ENCODE peak calls at places on chromosomes 6 and 20, in ten cellular contexts. One of them, this sample, is unnamed.

GRCh38 chr6:127365874-127366273 is 22.5 kb upstream of the ECHDC1 start:
- DNase-seq in ascending aorta: no peak
- DNase-seq in spleen: no peak
- DNase-seq in astrocyte: no peak
- DNase-seq in left ventricle myocardium inferior: no peak
- DNase-seq in PC-9: no peak
- DNase-seq in Caco-2: no peak
- DNase-seq in heart right ventricle: no peak
- DNase-seq in HCT116: no peak
- DNase-seq in AG04450: no peak
- DNase-seq in this sample: no peak

GRCh38 chr6:14977747-14978382 is 268.0 kb upstream of the JARID2 start:
- DNase-seq in HCT116: no peak
- DNase-seq in heart right ventricle: no peak
- DNase-seq in ascending aorta: no peak
- DNase-seq in AG04450: no peak
- DNase-seq in astrocyte: no peak
- DNase-seq in PC-9: no peak
- DNase-seq in spleen: no peak
- DNase-seq in left ventricle myocardium inferior: no peak
- DNase-seq in Caco-2: no peak
- DNase-seq in this sample: no peak

GRCh38 chr6:90233994-90234393 is 62.6 kb downstream of the BACH2 start:
- DNase-seq in PC-9: no peak
- DNase-seq in heart right ventricle: no peak
- DNase-seq in spleen: no peak
- DNase-seq in ascending aorta: no peak
- DNase-seq in left ventricle myocardium inferior: no peak
- DNase-seq in HCT116: no peak
- DNase-seq in AG04450: no peak
- DNase-seq in astrocyte: no peak
- DNase-seq in Caco-2: no peak
- DNase-seq in this sample: no peak

GRCh38 chr20:62477669-62478450 is 2.1 kb upstream of the GATA5 start:
- DNase-seq in AG04450: no peak
- DNase-seq in spleen: no peak
- DNase-seq in HCT116: no peak
- DNase-seq in astrocyte: no peak
- DNase-seq in PC-9: no peak
- DNase-seq in ascending aorta: no peak
- DNase-seq in Caco-2: peak; percentile 81
- DNase-seq in heart right ventricle: no peak
- DNase-seq in left ventricle myocardium inferior: no peak
- DNase-seq in this sample: no peak

GRCh38 chr6:64520050-64520449 is 884.4 kb downstream of the PHF3 start:
- DNase-seq in astrocyte: peak; percentile 93
- DNase-seq in AG04450: peak; percentile 68
- DNase-seq in left ventricle myocardium inferior: no peak
- DNase-seq in heart right ventricle: no peak
- DNase-seq in PC-9: peak; percentile 60
- DNase-seq in ascending aorta: no peak
- DNase-seq in spleen: no peak
- DNase-seq in Caco-2: no peak
- DNase-seq in HCT116: no peak
- DNase-seq in this sample: peak; percentile 91

GRCh38 chr20:40838516-40838915 is 149.5 kb upstream of the MAFB start:
- DNase-seq in PC-9: no peak
- DNase-seq in ascending aorta: no peak
- DNase-seq in left ventricle myocardium inferior: no peak
- DNase-seq in Caco-2: no peak
- DNase-seq in AG04450: no peak
- DNase-seq in spleen: no peak
- DNase-seq in HCT116: no peak
- DNase-seq in astrocyte: no peak
- DNase-seq in heart right ventricle: no peak
- DNase-seq in this sample: no peak

GRCh38 chr6:140871911-140872310 is 1260.8 kb upstream of the GJE1 start:
- DNase-seq in HCT116: no peak
- DNase-seq in left ventricle myocardium inferior: no peak
- DNase-seq in ascending aorta: no peak
- DNase-seq in spleen: no peak
- DNase-seq in AG04450: no peak
- DNase-seq in Caco-2: no peak
- DNase-seq in astrocyte: peak; percentile 80
- DNase-seq in PC-9: no peak
- DNase-seq in heart right ventricle: no peak
- DNase-seq in this sample: peak; percentile 80

GRCh38 chr20:54295686-54296085 is 87.8 kb downstream of the PFDN4 start:
- DNase-seq in spleen: no peak
- DNase-seq in PC-9: no peak
- DNase-seq in ascending aorta: no peak
- DNase-seq in Caco-2: no peak
- DNase-seq in heart right ventricle: no peak
- DNase-seq in HCT116: no peak
- DNase-seq in astrocyte: peak; percentile 32
- DNase-seq in AG04450: no peak
- DNase-seq in left ventricle myocardium inferior: no peak
- DNase-seq in this sample: no peak

GRCh38 chr6:133699986-133700385 is 188.9 kb upstream of the TCF21 start:
- DNase-seq in Caco-2: no peak
- DNase-seq in HCT116: no peak
- DNase-seq in heart right ventricle: no peak
- DNase-seq in spleen: no peak
- DNase-seq in left ventricle myocardium inferior: no peak
- DNase-seq in ascending aorta: no peak
- DNase-seq in AG04450: no peak
- DNase-seq in astrocyte: no peak
- DNase-seq in PC-9: no peak
- DNase-seq in this sample: peak; percentile 77

GRCh38 chr20:50567860-50568548 is 57.8 kb downstream of the PTPN1 start:
- DNase-seq in HCT116: no peak
- DNase-seq in Caco-2: no peak
- DNase-seq in PC-9: no peak
- DNase-seq in heart right ventricle: no peak
- DNase-seq in astrocyte: no peak
- DNase-seq in AG04450: no peak
- DNase-seq in left ventricle myocardium inferior: no peak
- DNase-seq in spleen: no peak
- DNase-seq in ascending aorta: peak; percentile 56
- DNase-seq in this sample: no peak

GRCh38 chr6:18327621-18328548 is 59.3 kb upstream of the RNF144B start:
- DNase-seq in heart right ventricle: no peak
- DNase-seq in ascending aorta: peak; percentile 81
- DNase-seq in HCT116: no peak
- DNase-seq in PC-9: no peak
- DNase-seq in AG04450: no peak
- DNase-seq in Caco-2: no peak
- DNase-seq in spleen: peak; percentile 93
- DNase-seq in left ventricle myocardium inferior: no peak
- DNase-seq in astrocyte: no peak
- DNase-seq in this sample: no peak

GRCh38 chr6:11231564-11232176 is 798 bp downstream of the NEDD9 start:
- DNase-seq in HCT116: no peak
- DNase-seq in astrocyte: peak; percentile 49
- DNase-seq in AG04450: no peak
- DNase-seq in left ventricle myocardium inferior: no peak
- DNase-seq in ascending aorta: no peak
- DNase-seq in PC-9: no peak
- DNase-seq in heart right ventricle: peak; percentile 42
- DNase-seq in spleen: no peak
- DNase-seq in Caco-2: no peak
- DNase-seq in this sample: no peak

GRCh38 chr20:52889225-52889624 is 82.9 kb upstream of the TSHZ2 start:
- DNase-seq in ascending aorta: no peak
- DNase-seq in AG04450: no peak
- DNase-seq in heart right ventricle: no peak
- DNase-seq in PC-9: no peak
- DNase-seq in spleen: no peak
- DNase-seq in left ventricle myocardium inferior: no peak
- DNase-seq in HCT116: no peak
- DNase-seq in Caco-2: no peak
- DNase-seq in astrocyte: peak; percentile 78
- DNase-seq in this sample: peak; percentile 0

GRCh38 chr6:28633445-28634215 is 107.9 kb downstream of the GPX5 start:
- DNase-seq in spleen: no peak
- DNase-seq in PC-9: no peak
- DNase-seq in AG04450: no peak
- DNase-seq in ascending aorta: no peak
- DNase-seq in HCT116: no peak
- DNase-seq in Caco-2: no peak
- DNase-seq in astrocyte: no peak
- DNase-seq in left ventricle myocardium inferior: no peak
- DNase-seq in heart right ventricle: no peak
- DNase-seq in this sample: no peak

GRCh38 chr6:167550936-167551633 is 226.2 kb downstream of the TTLL2 start:
- DNase-seq in AG04450: no peak
- DNase-seq in heart right ventricle: peak; percentile 94
- DNase-seq in left ventricle myocardium inferior: peak; percentile 95
- DNase-seq in Caco-2: no peak
- DNase-seq in HCT116: no peak
- DNase-seq in spleen: peak; percentile 85
- DNase-seq in astrocyte: no peak
- DNase-seq in ascending aorta: peak; percentile 92
- DNase-seq in PC-9: no peak
- DNase-seq in this sample: peak; percentile 83

GRCh38 chr20:843908-844307 is 10.4 kb downstream of the FAM110A start:
- DNase-seq in HCT116: no peak
- DNase-seq in astrocyte: no peak
- DNase-seq in AG04450: no peak
- DNase-seq in left ventricle myocardium inferior: no peak
- DNase-seq in heart right ventricle: no peak
- DNase-seq in spleen: peak; percentile 80
- DNase-seq in ascending aorta: no peak
- DNase-seq in Caco-2: no peak
- DNase-seq in PC-9: no peak
- DNase-seq in this sample: no peak

GRCh38 chr20:842547-842940 is 9.0 kb downstream of the FAM110A start:
- DNase-seq in astrocyte: no peak
- DNase-seq in HCT116: no peak
- DNase-seq in AG04450: no peak
- DNase-seq in PC-9: no peak
- DNase-seq in spleen: no peak
- DNase-seq in Caco-2: no peak
- DNase-seq in heart right ventricle: no peak
- DNase-seq in left ventricle myocardium inferior: no peak
- DNase-seq in ascending aorta: no peak
- DNase-seq in this sample: no peak

GRCh38 chr20:840858-841567 is 7.5 kb downstream of the FAM110A start:
- DNase-seq in PC-9: peak; percentile 51
- DNase-seq in HCT116: no peak
- DNase-seq in AG04450: no peak
- DNase-seq in ascending aorta: no peak
- DNase-seq in astrocyte: no peak
- DNase-seq in left ventricle myocardium inferior: no peak
- DNase-seq in spleen: peak; percentile 88
- DNase-seq in heart right ventricle: no peak
- DNase-seq in Caco-2: peak; percentile 74
- DNase-seq in this sample: no peak

GRCh38 chr20:840503-840857 is 7.0 kb downstream of the FAM110A start:
- DNase-seq in spleen: no peak
- DNase-seq in HCT116: no peak
- DNase-seq in left ventricle myocardium inferior: no peak
- DNase-seq in PC-9: no peak
- DNase-seq in astrocyte: no peak
- DNase-seq in heart right ventricle: no peak
- DNase-seq in Caco-2: no peak
- DNase-seq in ascending aorta: no peak
- DNase-seq in AG04450: no peak
- DNase-seq in this sample: no peak

GRCh38 chr20:841568-842546 is 8.3 kb downstream of the FAM110A start:
- DNase-seq in PC-9: peak; percentile 77
- DNase-seq in Caco-2: peak; percentile 83
- DNase-seq in left ventricle myocardium inferior: no peak
- DNase-seq in spleen: peak; percentile 79
- DNase-seq in ascending aorta: no peak
- DNase-seq in HCT116: no peak
- DNase-seq in AG04450: no peak
- DNase-seq in heart right ventricle: no peak
- DNase-seq in astrocyte: no peak
- DNase-seq in this sample: no peak
- H3K4me3 ChIP-seq in PC-9: peak overlapping the region; percentile 77
- H3K4me3 ChIP-seq in Caco-2: peak overlapping the region; percentile 83
- H3K4me3 ChIP-seq in left ventricle myocardium inferior: peak overlapping the region; percentile 62
- H3K4me3 ChIP-seq in spleen: peak overlapping the region; percentile 12
- H3K4me3 ChIP-seq in ascending aorta: peak overlapping the region; percentile 58
- H3K4me3 ChIP-seq in HCT116: peak overlapping the region; percentile 86
- H3K4me3 ChIP-seq in AG04450: peak overlapping the region; percentile 57
- H3K4me3 ChIP-seq in heart right ventricle: peak overlapping the region; percentile 46
- H3K4me3 ChIP-seq in astrocyte: peak overlapping the region; percentile 39
- H3K4me3 ChIP-seq in this sample: peak overlapping the region; percentile 53

GRCh38 chr20:58579069-58579818 is 64.0 kb upstream of the APCDD1L start:
- DNase-seq in left ventricle myocardium inferior: no peak
- DNase-seq in Caco-2: peak; percentile 17
- DNase-seq in spleen: no peak
- DNase-seq in AG04450: no peak
- DNase-seq in heart right ventricle: no peak
- DNase-seq in astrocyte: no peak
- DNase-seq in PC-9: no peak
- DNase-seq in ascending aorta: no peak
- DNase-seq in HCT116: no peak
- DNase-seq in this sample: no peak
- TF ChIP-seq CTCF in left ventricle myocardium inferior: no peak
- TF ChIP-seq CTCF in Caco-2: no peak
- TF ChIP-seq CTCF in spleen: no peak
- TF ChIP-seq CTCF in AG04450: no peak
- TF ChIP-seq CTCF in heart right ventricle: no peak
- TF ChIP-seq CTCF in astrocyte: no peak
- TF ChIP-seq CTCF in PC-9: no peak
- TF ChIP-seq CTCF in ascending aorta: no peak
- TF ChIP-seq CTCF in HCT116: no peak
- TF ChIP-seq CTCF in this sample: no peak

GRCh38 chr6:107488174-107488874 is 1.6 kb upstream of the SOBP start:
- DNase-seq in heart right ventricle: no peak
- DNase-seq in PC-9: no peak
- DNase-seq in astrocyte: no peak
- DNase-seq in HCT116: no peak
- DNase-seq in AG04450: no peak
- DNase-seq in left ventricle myocardium inferior: no peak
- DNase-seq in ascending aorta: no peak
- DNase-seq in Caco-2: no peak
- DNase-seq in spleen: no peak
- DNase-seq in this sample: no peak
- H3K4me3 ChIP-seq in heart right ventricle: peak overlapping the region; percentile 84
- H3K4me3 ChIP-seq in PC-9: peak overlapping the region; percentile 58
- H3K4me3 ChIP-seq in astrocyte: peak overlapping the region; percentile 71
- H3K4me3 ChIP-seq in HCT116: peak overlapping the region; percentile 79
- H3K4me3 ChIP-seq in AG04450: peak overlapping the region; percentile 76
- H3K4me3 ChIP-seq in left ventricle myocardium inferior: peak overlapping the region; percentile 93
- H3K4me3 ChIP-seq in ascending aorta: peak overlapping the region; percentile 79
- H3K4me3 ChIP-seq in Caco-2: peak overlapping the region; percentile 41
- H3K4me3 ChIP-seq in spleen: peak overlapping the region; percentile 61
- H3K4me3 ChIP-seq in this sample: peak overlapping the region; percentile 68

DNA sequence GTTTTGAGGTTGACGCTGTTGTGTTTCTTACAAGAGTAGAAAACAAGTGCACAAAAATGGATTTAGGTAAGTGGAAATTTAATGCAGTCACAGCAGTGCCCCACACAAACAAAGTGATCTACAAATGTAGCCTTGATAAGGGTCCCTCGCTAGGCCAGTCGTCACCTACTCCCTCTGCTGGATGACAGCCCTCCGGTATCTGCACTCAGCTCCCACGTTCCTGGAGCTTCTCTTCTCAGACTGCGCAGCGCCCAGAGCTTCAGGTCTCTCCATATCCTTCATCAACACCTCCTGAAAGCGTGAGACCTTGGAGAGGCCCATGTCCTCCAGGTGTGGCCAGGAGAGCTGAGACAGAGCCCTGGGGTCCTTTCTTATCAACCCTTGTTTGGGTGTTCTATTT is 58.3 kb upstream of the MAP3K4 start:
- DNase-seq in spleen: no peak
- DNase-seq in astrocyte: no peak
- DNase-seq in AG04450: no peak
- DNase-seq in ascending aorta: no peak
- DNase-seq in Caco-2: no peak
- DNase-seq in left ventricle myocardium inferior: peak; percentile 28
- DNase-seq in PC-9: no peak
- DNase-seq in HCT116: no peak
- DNase-seq in heart right ventricle: peak; percentile 14
- DNase-seq in this sample: no peak
- TF ChIP-seq CTCF in spleen: no peak
- TF ChIP-seq CTCF in astrocyte: no peak
- TF ChIP-seq CTCF in AG04450: no peak
- TF ChIP-seq CTCF in ascending aorta: no peak
- TF ChIP-seq CTCF in Caco-2: peak; percentile 19
- TF ChIP-seq CTCF in left ventricle myocardium inferior: peak; percentile 55
- TF ChIP-seq CTCF in PC-9: no peak
- TF ChIP-seq CTCF in HCT116: peak; percentile 10
- TF ChIP-seq CTCF in heart right ventricle: peak; percentile 22
- TF ChIP-seq CTCF in this sample: peak; percentile 18

This sample was measured in cardiac fibroblast.